ENCODE peak calls at places on chromosomes 4 and X, in ten cellular contexts. N is right atrium auricular region; V is kidney; J is fibroblast of lung; G is CD8-positive, alpha-beta T cell; E is brain microvascular endothelial cell; D is heart right ventricle; I is fibroblast of mammary gland; X is kidney epithelial cell; R is AG10803. Y is an unnamed sample.

GRCh38 chr4:69858683-69859082 is 1.3 kb downstream of the SULT1E1 start:
- DNase-seq in N (no peak), V (no peak), J (peak), G (no peak), E (no peak), D (no peak), I (peak), X (peak), R (no peak), Y (no peak)

GRCh38 chr4:78937837-78938236 is 1.4 kb downstream of the PAQR3 start:
- DNase-seq in N (no peak), V (no peak), J (no peak), G (no peak), E (no peak), D (no peak), I (peak), X (no peak), R (peak), Y (no peak)

GRCh38 chr4:147371661-147372060 is 109.2 kb upstream of the EDNRA start:
- DNase-seq in N (no peak), V (no peak), J (no peak), G (no peak), E (peak), D (no peak), I (peak), X (peak), R (peak), Y (no peak)

GRCh38 chr4:119103263-119103662 is 32.4 kb upstream of the MYOZ2 start:
- DNase-seq in N (peak), V (no peak), J (peak), G (no peak), E (peak), D (no peak), I (peak), X (peak), R (peak), Y (peak)

GRCh38 chrX:21412029-21412428 is 37.8 kb downstream of the CNKSR2 start:
- DNase-seq in N (no peak), V (no peak), J (no peak), G (no peak), E (no peak), D (no peak), I (no peak), X (no peak), R (no peak), Y (no peak)

GRCh38 chrX:13001961-13002671 is 27.2 kb downstream of the TMSB4X start:
- DNase-seq in N (no peak), V (no peak), J (no peak), G (peak), E (no peak), D (no peak), I (peak), X (no peak), R (no peak), Y (no peak)

GRCh38 chrX:30141966-30142365 is 73.4 kb upstream of the MAGEB2 start:
- DNase-seq in N (no peak), V (no peak), J (peak), G (no peak), E (peak), D (no peak), I (peak), X (no peak), R (peak), Y (no peak)

GRCh38 chr4:8319061-8319460 is 49.5 kb downstream of the HTRA3 start:
- DNase-seq in N (peak), V (no peak), J (no peak), G (no peak), E (no peak), D (no peak), I (no peak), X (no peak), R (no peak), Y (no peak)

GRCh38 chr4:3484057-3484973 is 21.2 kb downstream of the DOK7 start:
- DNase-seq in N (peak), V (peak), J (no peak), G (no peak), E (no peak), D (peak), I (no peak), X (peak), R (no peak), Y (no peak)

GRCh38 chr4:140061194-140061593 is 92.8 kb downstream of the MAML3 start:
- DNase-seq in N (no peak), V (no peak), J (peak), G (no peak), E (peak), D (no peak), I (peak), X (no peak), R (peak), Y (no peak)

GRCh38 chr4:29559281-29559680 is 1160.9 kb upstream of the PCDH7 start:
- DNase-seq in N (no peak), V (no peak), J (no peak), G (no peak), E (no peak), D (no peak), I (no peak), X (no peak), R (no peak), Y (no peak)

GRCh38 chr4:125727931-125728330 is 413.2 kb downstream of the FAT4 start:
- DNase-seq in N (no peak), V (no peak), J (peak), G (no peak), E (no peak), D (no peak), I (no peak), X (no peak), R (no peak), Y (no peak)

GRCh38 chr4:159655547-159655946 is 552.7 kb downstream of the RAPGEF2 start:
- DNase-seq in N (no peak), V (no peak), J (no peak), G (no peak), E (peak), D (no peak), I (peak), X (peak), R (no peak), Y (no peak)

GRCh38 chr4:41360214-41360910 is 103.6 kb downstream of the UCHL1 start:
- DNase-seq in N (no peak), V (peak), J (peak), G (no peak), E (no peak), D (peak), I (peak), X (no peak), R (peak), Y (no peak)

GRCh38 chr4:138560448-138560847 is 318.3 kb upstream of the SLC7A11 start:
- DNase-seq in N (no peak), V (no peak), J (no peak), G (no peak), E (no peak), D (no peak), I (no peak), X (no peak), R (no peak), Y (no peak)

GRCh38 chr4:8687083-8687482 is 94.5 kb downstream of the CPZ start:
- DNase-seq in N (no peak), V (no peak), J (no peak), G (no peak), E (no peak), D (no peak), I (no peak), X (no peak), R (no peak), Y (no peak)

GRCh38 chr4:154466336-154466735 is 25.3 kb downstream of the DCHS2 start:
- DNase-seq in N (no peak), V (no peak), J (no peak), G (no peak), E (no peak), D (no peak), I (no peak), X (no peak), R (no peak), Y (no peak)

GRCh38 chrX:7574325-7574724 is 268.6 kb upstream of the VCX start:
- DNase-seq in N (no peak), V (no peak), J (no peak), G (no peak), E (peak), D (no peak), I (peak), X (no peak), R (no peak), Y (no peak)

GRCh38 chr4:167234388-167234881 is at the start of gene SPOCK3:
- DNase-seq in N (no peak), V (peak), J (peak), G (no peak), E (peak), D (peak), I (peak), X (no peak), R (peak), Y (no peak)

GRCh38 chr4:48340905-48341775 is at the start of gene SLAIN2:
- DNase-seq in N (peak), V (peak), J (peak), G (peak), E (peak), D (peak), I (peak), X (peak), R (peak), Y (peak)
- TF ChIP-seq CTCF in N (no peak), V (no peak), J (no peak), G (peak), E (peak), D (peak), I (peak), X (peak), R (peak), Y (peak)

GRCh38 chr4:87123241-87123640 is 97.2 kb downstream of the KLHL8 start:
- DNase-seq in N (no peak), V (no peak), J (no peak), G (no peak), E (no peak), D (no peak), I (no peak), X (no peak), R (no peak), Y (no peak)

GRCh38 chr4:87121332-87122065 is 98.9 kb downstream of the KLHL8 start:
- DNase-seq in N (no peak), V (no peak), J (peak), G (no peak), E (no peak), D (no peak), I (peak), X (no peak), R (peak), Y (no peak)

GRCh38 chr4:87119965-87120364 is 100.5 kb downstream of the KLHL8 start:
- DNase-seq in N (no peak), V (no peak), J (no peak), G (no peak), E (no peak), D (no peak), I (peak), X (no peak), R (no peak), Y (no peak)

GRCh38 chr4:87120411-87121162 is 99.8 kb downstream of the KLHL8 start:
- DNase-seq in N (no peak), V (peak), J (peak), G (no peak), E (peak), D (peak), I (peak), X (no peak), R (no peak), Y (no peak)

GRCh38 chr4:87122252-87122651 is 98.2 kb downstream of the KLHL8 start:
- DNase-seq in N (no peak), V (peak), J (peak), G (no peak), E (no peak), D (no peak), I (no peak), X (no peak), R (no peak), Y (no peak)
- H3K4me3 ChIP-seq in N (no peak), V (no peak), J (no peak), G (no peak), E (no peak), D (no peak), I (no peak), X (no peak), R (no peak), Y (no peak)

DNA sequence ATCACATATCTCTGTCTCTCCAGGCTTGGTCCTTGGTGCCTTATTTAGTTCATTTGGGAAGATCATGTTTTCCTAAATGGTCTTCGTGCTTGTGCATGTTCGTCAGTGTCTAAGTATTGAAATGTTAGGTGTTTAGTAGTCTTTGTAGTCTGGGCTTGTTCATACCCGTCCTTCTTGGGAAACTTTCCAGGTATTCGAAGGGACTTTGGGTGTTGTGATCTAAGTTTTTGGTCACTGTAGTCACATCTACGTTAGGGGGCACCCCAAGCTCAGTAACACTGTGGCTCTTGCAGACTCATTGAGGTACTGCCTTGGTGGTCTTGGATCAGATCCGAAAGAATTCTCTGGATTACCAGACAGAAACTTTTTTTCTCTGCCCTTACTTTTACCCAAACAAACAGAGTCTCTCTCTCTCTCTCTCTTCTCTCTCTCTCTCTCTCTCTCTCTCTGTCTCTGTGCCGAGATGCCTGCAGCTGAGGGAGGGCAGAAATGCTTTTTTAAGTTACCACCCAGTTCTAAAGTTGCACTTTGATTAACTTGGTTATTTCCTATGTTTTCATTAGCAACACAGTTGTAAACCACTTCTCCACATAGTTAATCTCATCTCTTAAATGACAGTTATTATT is 67.6 kb upstream of the SLC7A3 start:
- DNase-seq in N (no peak), V (no peak), J (peak), G (peak), E (peak), D (no peak), I (peak), X (no peak), R (peak), Y (peak)
- TF ChIP-seq CTCF in N (no peak), V (peak), J (peak), G (no peak), E (peak), D (no peak), I (peak), X (peak), R (peak), Y (peak)

GRCh38 chrX:119990995-119991787 is 47.6 kb upstream of the NKAP start:
- DNase-seq in N (no peak), V (no peak), J (no peak), G (peak), E (no peak), D (no peak), I (no peak), X (no peak), R (no peak), Y (no peak)
- H3K4me3 ChIP-seq in N (peak), V (no peak), J (no peak), G (peak), E (no peak), D (peak), I (no peak), X (no peak), R (no peak), Y (no peak)

GRCh38 chrX:131264053-131264452 is 25.1 kb downstream of the IGSF1 start:
- DNase-seq in N (no peak), V (no peak), J (no peak), G (no peak), E (no peak), D (no peak), I (no peak), X (no peak), R (no peak), Y (no peak)

GRCh38 chrX:131264665-131265064 is 24.4 kb downstream of the IGSF1 start:
- DNase-seq in N (no peak), V (no peak), J (no peak), G (no peak), E (no peak), D (peak), I (no peak), X (no peak), R (no peak), Y (no peak)

GRCh38 chrX:131262200-131262599 is 26.9 kb downstream of the IGSF1 start:
- DNase-seq in N (no peak), V (no peak), J (no peak), G (no peak), E (no peak), D (no peak), I (no peak), X (no peak), R (no peak), Y (no peak)

DNA sequence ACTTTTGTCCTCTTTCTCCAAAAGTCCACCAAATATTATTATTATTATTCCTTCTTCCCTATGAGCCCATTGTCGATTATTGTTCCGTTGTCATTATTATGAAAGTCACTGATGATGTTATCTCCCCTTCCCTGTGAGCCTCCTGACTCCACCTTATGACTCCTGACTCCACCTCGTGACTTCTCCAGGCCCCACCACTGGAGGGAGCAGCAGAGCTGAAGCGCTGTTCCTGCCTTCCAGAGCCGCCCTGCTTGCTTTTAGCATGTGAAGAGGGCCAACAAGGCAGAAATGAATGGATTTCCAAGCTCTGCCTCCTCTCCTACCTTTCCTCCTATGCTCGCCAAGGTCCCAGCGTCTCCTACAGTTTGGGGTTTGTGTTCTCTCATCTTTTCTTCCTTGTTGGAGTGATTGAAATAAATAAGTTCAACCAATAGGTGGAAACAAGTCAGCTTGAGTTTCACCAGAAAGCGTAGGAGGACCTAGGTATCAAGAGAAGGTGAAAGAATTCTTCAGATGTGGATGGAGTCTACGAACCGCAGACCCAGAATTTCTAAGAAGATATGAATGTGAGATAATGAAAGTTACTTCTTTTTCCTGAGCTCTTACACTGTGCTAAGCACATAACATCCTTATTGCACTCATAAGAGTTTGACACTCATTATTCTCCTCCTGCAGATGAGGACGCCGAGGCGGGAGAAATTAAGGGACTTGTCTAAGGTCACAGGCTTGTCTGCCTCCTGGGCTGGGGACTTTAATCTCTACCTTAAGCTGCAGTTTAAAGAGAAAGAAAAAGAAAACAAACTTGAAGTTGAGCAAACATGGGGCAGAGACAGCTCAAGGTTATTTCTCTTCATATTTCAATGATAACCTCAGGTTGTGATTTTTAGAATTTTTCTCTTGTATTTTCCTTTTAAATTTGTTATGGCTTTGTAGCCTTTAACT is 26.1 kb downstream of the IGSF1 start:
- DNase-seq in N (no peak), V (no peak), J (peak), G (no peak), E (no peak), D (peak), I (no peak), X (no peak), R (no peak), Y (no peak)
- TF ChIP-seq CTCF in N (no peak), V (no peak), J (no peak), G (no peak), E (no peak), D (peak), I (peak), X (peak), R (no peak), Y (no peak)

GRCh38 chrX:20217279-20217678 is 49.4 kb downstream of the RPS6KA3 start:
- DNase-seq in N (no peak), V (no peak), J (peak), G (no peak), E (peak), D (no peak), I (peak), X (no peak), R (peak), Y (peak)
- H3K4me3 ChIP-seq in N (peak), V (no peak), J (no peak), G (no peak), E (no peak), D (peak), I (no peak), X (no peak), R (no peak), Y (no peak)